ENCODE peak calls at places on chromosomes 2 and 18, in nine cellular contexts. W, J, D, S, Z, U, X, H and P are unnamed samples.

GRCh38 chr18:49028801-49029506 is 78.2 kb upstream of the SMAD7 start:
- DNase-seq in W (no peak), J (no peak), D (no peak), S (no peak), Z (no peak), U (no peak), X (no peak), H (no peak), P (no peak)

GRCh38 chr18:46414863-46415262 is 242.2 kb downstream of the LOXHD1 start:
- DNase-seq in W (no peak), J (no peak), D (peak), S (no peak), Z (no peak), U (no peak), X (no peak), H (no peak), P (no peak)

GRCh38 chr2:128261245-128262128 is 57.2 kb downstream of the HS6ST1 start:
- DNase-seq in W (no peak), J (no peak), D (peak), S (no peak), Z (no peak), U (no peak), X (no peak), H (no peak), P (no peak)

GRCh38 chr2:74142340-74142739 is 5.4 kb downstream of the BOLA3 start:
- DNase-seq in W (no peak), J (no peak), D (peak), S (no peak), Z (no peak), U (no peak), X (no peak), H (no peak), P (no peak)

GRCh38 chr2:96802281-96802595 is 13.8 kb upstream of the CNNM3 start:
- DNase-seq in W (no peak), J (no peak), D (no peak), S (no peak), Z (no peak), U (no peak), X (no peak), H (no peak), P (no peak)

GRCh38 chr2:163644238-163644637 is 91.6 kb downstream of the FIGN start:
- DNase-seq in W (no peak), J (no peak), D (no peak), S (no peak), Z (no peak), U (no peak), X (no peak), H (no peak), P (no peak)

GRCh38 chr18:40355701-40356100 is 1599.3 kb upstream of the PIK3C3 start:
- DNase-seq in W (no peak), J (no peak), D (no peak), S (peak), Z (no peak), U (no peak), X (no peak), H (no peak), P (no peak)

GRCh38 chr2:28054916-28055315 is 164.4 kb downstream of the BABAM2 start:
- DNase-seq in W (no peak), J (no peak), D (no peak), S (no peak), Z (no peak), U (no peak), X (no peak), H (no peak), P (no peak)

GRCh38 chr2:223860809-223861738 is 23.7 kb upstream of the AP1S3 start:
- DNase-seq in W (peak), J (no peak), D (no peak), S (no peak), Z (no peak), U (no peak), X (no peak), H (no peak), P (peak)

GRCh38 chr2:26412091-26412673 is 10.5 kb downstream of the DRC1 start:
- DNase-seq in W (no peak), J (no peak), D (no peak), S (no peak), Z (no peak), U (no peak), X (no peak), H (no peak), P (peak)

GRCh38 chr18:62643181-62643580 is 72.2 kb upstream of the PHLPP1 start:
- DNase-seq in W (no peak), J (no peak), D (no peak), S (no peak), Z (no peak), U (no peak), X (no peak), H (no peak), P (no peak)

GRCh38 chr18:77098033-77098432 is 34.5 kb downstream of the MBP start:
- DNase-seq in W (no peak), J (no peak), D (no peak), S (no peak), Z (no peak), U (no peak), X (no peak), H (no peak), P (no peak)

GRCh38 chr2:168711091-168711490 is 91.3 kb upstream of the NOSTRIN start:
- DNase-seq in W (no peak), J (no peak), D (no peak), S (no peak), Z (no peak), U (no peak), X (no peak), H (no peak), P (no peak)

GRCh38 chr2:2926858-2927175 is 450.8 kb downstream of the EIPR1 start:
- DNase-seq in W (no peak), J (no peak), D (no peak), S (no peak), Z (no peak), U (no peak), X (no peak), H (no peak), P (no peak)

GRCh38 chr2:220143336-220143735 is 515.9 kb downstream of the SLC4A3 start:
- DNase-seq in W (peak), J (no peak), D (no peak), S (peak), Z (no peak), U (no peak), X (no peak), H (no peak), P (no peak)

GRCh38 chr18:13366977-13367892 is 148.7 kb downstream of the LDLRAD4 start:
- DNase-seq in W (peak), J (no peak), D (peak), S (no peak), Z (no peak), U (no peak), X (no peak), H (no peak), P (no peak)

GRCh38 chr2:135822855-135823254 is 14.1 kb downstream of the LCT start:
- DNase-seq in W (no peak), J (no peak), D (no peak), S (no peak), Z (no peak), U (no peak), X (no peak), H (no peak), P (no peak)

GRCh38 chr2:206079699-206080465 is 6.1 kb downstream of the INO80D start:
- DNase-seq in W (no peak), J (no peak), D (peak), S (no peak), Z (no peak), U (no peak), X (no peak), H (no peak), P (no peak)

GRCh38 chr2:177478029-177478428 is 85.5 kb downstream of the AGPS start:
- DNase-seq in W (no peak), J (no peak), D (no peak), S (no peak), Z (no peak), U (no peak), X (no peak), H (no peak), P (no peak)

GRCh38 chr2:235433860-235434259 is 60.0 kb upstream of the AGAP1 start:
- DNase-seq in W (no peak), J (peak), D (no peak), S (no peak), Z (no peak), U (peak), X (no peak), H (no peak), P (peak)

GRCh38 chr2:61222567-61222966 is 60.6 kb downstream of the C2orf74 start:
- DNase-seq in W (no peak), J (no peak), D (no peak), S (no peak), Z (no peak), U (no peak), X (no peak), H (no peak), P (no peak)

GRCh38 chr2:215748446-215748845 is 264.9 kb downstream of the MREG start:
- DNase-seq in W (no peak), J (peak), D (no peak), S (no peak), Z (no peak), U (peak), X (no peak), H (no peak), P (no peak)

GRCh38 chr18:500556-501405 is at the start of gene COLEC12:
- DNase-seq in W (peak), J (peak), D (peak), S (no peak), Z (no peak), U (peak), X (no peak), H (peak), P (no peak)

GRCh38 chr2:70854416-70854815 is 18.8 kb upstream of the CD207 start:
- DNase-seq in W (no peak), J (no peak), D (no peak), S (no peak), Z (no peak), U (no peak), X (no peak), H (no peak), P (no peak)

GRCh38 chr2:43170733-43171101 is 55.7 kb downstream of the ZFP36L2 start:
- DNase-seq in W (no peak), J (no peak), D (no peak), S (no peak), Z (no peak), U (no peak), X (no peak), H (no peak), P (no peak)

GRCh38 chr2:215678094-215678493 is 242.2 kb upstream of the FN1 start:
- DNase-seq in W (no peak), J (no peak), D (no peak), S (no peak), Z (no peak), U (no peak), X (no peak), H (no peak), P (no peak)

GRCh38 chr2:70659551-70659950 is 105.9 kb upstream of the TGFA start:
- DNase-seq in W (no peak), J (no peak), D (no peak), S (no peak), Z (no peak), U (no peak), X (no peak), H (no peak), P (no peak)

GRCh38 chr2:177881001-177881748 is 191.4 kb downstream of the PDE11A start:
- DNase-seq in W (no peak), J (no peak), D (no peak), S (no peak), Z (no peak), U (no peak), X (no peak), H (no peak), P (no peak)

GRCh38 chr2:11368059-11368572 is 23.7 kb upstream of the ROCK2 start:
- DNase-seq in W (no peak), J (peak), D (no peak), S (no peak), Z (no peak), U (no peak), X (no peak), H (no peak), P (no peak)

GRCh38 chr2:149027602-149028250 is 10.8 kb upstream of the LYPD6B start:
- DNase-seq in W (no peak), J (no peak), D (peak), S (no peak), Z (no peak), U (no peak), X (no peak), H (no peak), P (no peak)

GRCh38 chr2:85246348-85246747 is 81.4 kb downstream of the TGOLN2 start:
- DNase-seq in W (no peak), J (no peak), D (no peak), S (no peak), Z (no peak), U (no peak), X (no peak), H (no peak), P (no peak)

GRCh38 chr2:62856228-62857040 is 150.9 kb downstream of the EHBP1 start:
- DNase-seq in W (no peak), J (no peak), D (no peak), S (no peak), Z (no peak), U (peak), X (no peak), H (no peak), P (no peak)

GRCh38 chr2:150234787-150235512 is 252.5 kb downstream of the RND3 start:
- DNase-seq in W (no peak), J (peak), D (no peak), S (peak), Z (no peak), U (no peak), X (no peak), H (no peak), P (peak)

GRCh38 chr2:42196070-42196402 is 26.9 kb downstream of the EML4 start:
- DNase-seq in W (no peak), J (no peak), D (no peak), S (no peak), Z (no peak), U (no peak), X (no peak), H (no peak), P (no peak)

DNA sequence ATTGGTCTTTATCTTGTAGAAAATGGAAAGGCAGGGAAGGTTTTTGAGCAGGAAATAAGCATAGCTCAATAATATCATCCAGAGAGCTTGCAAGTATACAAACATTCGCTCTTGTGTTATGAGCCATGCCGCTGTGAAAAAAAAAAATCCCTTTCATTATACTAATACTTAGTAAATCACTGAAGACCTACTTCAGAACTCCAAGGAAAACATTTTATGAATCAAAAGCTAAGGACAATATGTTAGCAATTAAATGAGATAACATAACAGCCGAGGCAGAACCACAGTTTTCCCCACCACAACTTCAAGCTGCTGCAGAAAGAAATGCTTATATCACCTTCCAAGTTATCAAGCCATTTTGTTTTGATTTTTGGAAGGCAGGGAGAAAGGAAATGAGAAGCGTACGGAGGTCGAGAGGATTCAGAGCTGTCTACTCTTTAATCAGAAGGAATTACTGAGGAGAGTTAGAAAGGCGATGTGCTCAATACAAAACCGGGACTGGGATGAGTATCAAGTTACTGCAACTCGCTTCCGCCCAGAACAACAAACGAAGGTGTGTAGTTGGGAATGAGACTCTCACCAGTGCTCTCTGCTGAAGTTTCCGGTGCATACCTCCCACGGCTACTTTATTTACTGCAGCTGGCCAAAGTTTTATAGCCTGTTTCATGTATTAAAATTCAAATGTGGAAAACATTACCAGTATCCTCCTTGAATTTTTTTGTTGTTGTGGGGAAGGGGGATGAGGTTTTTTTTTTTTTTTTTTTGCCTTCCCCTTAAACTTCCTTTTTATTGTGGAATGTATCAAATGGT is 292.1 kb upstream of the CCDC68 start:
- DNase-seq in W (no peak), J (no peak), D (no peak), S (no peak), Z (no peak), U (no peak), X (no peak), H (peak), P (peak)
- H3K4me3 ChIP-seq in W (no peak), J (no peak), D (no peak), S (no peak), Z (no peak), U (peak), X (no peak), H (no peak), P (no peak)

GRCh38 chr2:67295851-67296250 is 101.3 kb upstream of the ETAA1 start:
- DNase-seq in W (no peak), J (no peak), D (no peak), S (no peak), Z (no peak), U (no peak), X (no peak), H (no peak), P (no peak)

GRCh38 chr2:67289921-67290371 is 107.2 kb upstream of the ETAA1 start:
- DNase-seq in W (no peak), J (no peak), D (no peak), S (no peak), Z (no peak), U (no peak), X (no peak), H (no peak), P (no peak)

GRCh38 chr2:67294218-67294617 is 102.9 kb upstream of the ETAA1 start:
- DNase-seq in W (no peak), J (no peak), D (no peak), S (no peak), Z (no peak), U (no peak), X (no peak), H (no peak), P (no peak)

GRCh38 chr2:67290451-67290991 is 106.6 kb upstream of the ETAA1 start:
- DNase-seq in W (no peak), J (no peak), D (no peak), S (no peak), Z (no peak), U (no peak), X (no peak), H (no peak), P (no peak)

DNA sequence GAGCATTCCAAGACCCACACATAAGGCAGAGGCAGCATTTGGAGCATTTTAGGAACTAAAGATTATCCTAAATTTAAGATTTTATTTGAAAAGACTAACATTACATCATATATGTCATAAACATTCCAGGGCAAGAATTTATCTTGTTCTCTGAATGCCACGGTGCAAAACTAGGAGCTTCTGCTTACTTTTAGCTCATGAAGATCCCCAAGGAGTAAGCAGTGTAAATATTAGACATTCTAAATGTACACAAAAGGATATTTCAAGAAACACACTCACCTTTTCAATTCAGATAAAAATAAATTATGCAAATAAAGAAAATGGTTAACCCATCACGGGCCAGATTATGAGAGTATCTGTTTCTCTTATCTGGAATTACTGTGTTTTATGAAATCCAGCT is 101.7 kb upstream of the ETAA1 start:
- DNase-seq in W (no peak), J (no peak), D (no peak), S (no peak), Z (no peak), U (no peak), X (no peak), H (no peak), P (no peak)
- H3K4me3 ChIP-seq in W (no peak), J (no peak), D (no peak), S (no peak), Z (no peak), U (no peak), X (no peak), H (no peak), P (no peak)

GRCh38 chr2:127080941-127081769 is 25.8 kb downstream of the BIN1 start:
- DNase-seq in W (no peak), J (no peak), D (peak), S (no peak), Z (no peak), U (no peak), X (peak), H (no peak), P (peak)
- H3K4me3 ChIP-seq in W (no peak), J (no peak), D (no peak), S (no peak), Z (no peak), U (no peak), X (peak), H (no peak), P (peak)

DNA sequence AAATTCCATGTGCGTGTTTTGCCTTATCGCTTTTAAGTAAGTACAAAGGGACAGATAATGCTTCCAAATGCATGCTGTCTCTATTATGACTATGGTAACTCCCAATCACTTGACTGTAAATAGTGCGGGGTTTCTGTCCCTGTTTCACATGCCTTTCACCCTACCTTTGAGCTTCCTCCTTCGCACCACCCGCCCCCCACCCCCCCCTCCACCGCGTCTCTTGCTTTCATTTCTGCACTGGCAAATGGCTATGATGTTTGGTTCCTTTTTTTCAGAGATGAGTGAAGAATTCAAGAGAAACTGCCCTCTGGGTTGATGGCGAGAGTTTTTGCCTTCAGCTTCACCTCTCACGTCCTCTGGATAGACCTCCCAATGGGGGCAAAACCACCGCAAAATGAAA is 25.0 kb upstream of the SPP2 start:
- DNase-seq in W (no peak), J (no peak), D (no peak), S (no peak), Z (no peak), U (no peak), X (peak), H (no peak), P (peak)
- H3K4me3 ChIP-seq in W (no peak), J (no peak), D (no peak), S (peak), Z (peak), U (no peak), X (peak), H (no peak), P (no peak)

DNA sequence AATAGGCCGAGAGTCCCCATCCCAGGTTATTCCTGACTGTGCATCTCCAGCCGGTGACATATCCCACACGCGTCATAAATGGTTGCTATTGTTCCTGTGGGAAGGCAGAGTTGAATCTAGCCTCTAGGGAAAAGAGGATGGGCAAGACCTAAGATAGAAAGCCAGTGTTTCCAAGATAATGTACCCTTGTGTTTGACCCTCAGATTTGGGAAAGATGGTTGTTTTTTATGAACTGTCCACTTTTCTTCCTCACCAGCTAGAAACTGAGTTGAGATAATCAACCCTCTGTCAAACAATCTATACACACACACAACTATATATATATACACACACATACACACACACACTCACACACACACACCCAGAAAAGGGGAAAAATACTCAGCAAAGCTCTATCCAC is 131.0 kb downstream of the PRKCE start:
- DNase-seq in W (no peak), J (no peak), D (no peak), S (no peak), Z (no peak), U (no peak), X (no peak), H (no peak), P (no peak)
- H3K4me3 ChIP-seq in W (no peak), J (no peak), D (no peak), S (no peak), Z (no peak), U (no peak), X (no peak), H (no peak), P (no peak)

DNA sequence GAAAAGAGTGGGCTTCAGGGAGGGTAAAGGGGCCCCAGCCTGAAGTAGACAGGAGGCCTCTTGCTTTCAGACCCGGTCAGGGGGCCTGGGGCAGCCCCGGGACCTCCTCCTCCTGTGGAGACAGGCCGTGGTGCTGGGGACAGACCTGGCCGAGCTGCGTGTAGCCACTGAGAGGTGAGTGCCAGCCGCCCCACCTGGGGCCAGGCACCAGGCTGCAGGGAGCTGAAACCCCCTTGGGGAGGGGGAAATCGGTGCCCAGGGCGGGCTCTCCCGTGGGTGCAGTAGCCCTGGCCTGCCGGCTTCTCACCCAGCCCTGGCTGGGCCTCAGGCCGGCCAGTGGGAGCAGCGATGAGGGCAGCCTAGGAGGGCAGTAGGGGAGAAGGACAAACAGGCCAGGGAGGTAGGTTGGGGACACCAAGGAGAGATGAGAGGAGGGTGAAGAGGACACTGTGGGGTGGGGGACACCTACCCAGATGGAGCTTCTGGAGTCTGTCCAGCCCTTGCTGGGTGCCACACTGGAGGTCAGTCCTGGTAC is 24.0 kb downstream of the CROCC2 start:
- DNase-seq in W (no peak), J (no peak), D (peak), S (no peak), Z (peak), U (peak), X (no peak), H (no peak), P (no peak)
- H3K4me3 ChIP-seq in W (no peak), J (no peak), D (no peak), S (no peak), Z (no peak), U (no peak), X (no peak), H (no peak), P (no peak)